ENCODE peak calls at places on chromosomes 16 and 17, in ten cellular contexts. One of them, this sample, is unnamed.

GRCh38 chr17:81422776-81423697 is 27.8 kb downstream of the BAHCC1 start:
- DNase-seq in adrenal gland: peak
- DNase-seq in NB4: peak
- DNase-seq in breast epithelium: peak
- DNase-seq in HepG2: peak
- DNase-seq in ovary: peak
- DNase-seq in HCT116: peak
- DNase-seq in Peyer's patch: no peak
- DNase-seq in testis: peak
- DNase-seq in heart left ventricle: peak
- DNase-seq in this sample: peak

GRCh38 chr17:9865585-9865984 is 39.5 kb downstream of the RCVRN start:
- DNase-seq in heart left ventricle: no peak
- DNase-seq in HepG2: no peak
- DNase-seq in NB4: peak
- DNase-seq in adrenal gland: no peak
- DNase-seq in breast epithelium: no peak
- DNase-seq in ovary: no peak
- DNase-seq in HCT116: no peak
- DNase-seq in testis: no peak
- DNase-seq in Peyer's patch: no peak
- DNase-seq in this sample: no peak

GRCh38 chr17:46851029-46851741 is at the start of gene WNT9B:
- DNase-seq in NB4: no peak
- DNase-seq in HCT116: no peak
- DNase-seq in ovary: no peak
- DNase-seq in heart left ventricle: no peak
- DNase-seq in adrenal gland: no peak
- DNase-seq in breast epithelium: no peak
- DNase-seq in testis: peak
- DNase-seq in HepG2: peak
- DNase-seq in Peyer's patch: no peak
- DNase-seq in this sample: no peak

GRCh38 chr16:12750554-12750918 is 53.2 kb downstream of the CPPED1 start:
- DNase-seq in Peyer's patch: no peak
- DNase-seq in HCT116: no peak
- DNase-seq in adrenal gland: no peak
- DNase-seq in breast epithelium: no peak
- DNase-seq in heart left ventricle: no peak
- DNase-seq in NB4: no peak
- DNase-seq in ovary: no peak
- DNase-seq in HepG2: no peak
- DNase-seq in testis: no peak
- DNase-seq in this sample: no peak

GRCh38 chr16:20515580-20516179 is 60.5 kb downstream of the ACSM2B start:
- DNase-seq in NB4: no peak
- DNase-seq in ovary: no peak
- DNase-seq in HCT116: no peak
- DNase-seq in adrenal gland: no peak
- DNase-seq in breast epithelium: no peak
- DNase-seq in Peyer's patch: no peak
- DNase-seq in testis: no peak
- DNase-seq in heart left ventricle: no peak
- DNase-seq in HepG2: peak
- DNase-seq in this sample: no peak

GRCh38 chr17:63930951-63931575 is 1.1 kb downstream of the CD79B start:
- DNase-seq in adrenal gland: peak
- DNase-seq in testis: peak
- DNase-seq in HCT116: no peak
- DNase-seq in Peyer's patch: peak
- DNase-seq in breast epithelium: no peak
- DNase-seq in heart left ventricle: peak
- DNase-seq in HepG2: no peak
- DNase-seq in NB4: peak
- DNase-seq in ovary: no peak
- DNase-seq in this sample: no peak

GRCh38 chr17:55663395-55663794 is 59.3 kb downstream of the TMEM100 start:
- DNase-seq in adrenal gland: no peak
- DNase-seq in heart left ventricle: no peak
- DNase-seq in ovary: no peak
- DNase-seq in HCT116: no peak
- DNase-seq in breast epithelium: no peak
- DNase-seq in Peyer's patch: no peak
- DNase-seq in testis: no peak
- DNase-seq in NB4: no peak
- DNase-seq in HepG2: no peak
- DNase-seq in this sample: no peak

GRCh38 chr16:67936124-67936875 is at the start of gene PSMB10:
- DNase-seq in adrenal gland: peak
- DNase-seq in Peyer's patch: no peak
- DNase-seq in ovary: peak
- DNase-seq in HCT116: no peak
- DNase-seq in NB4: peak
- DNase-seq in breast epithelium: no peak
- DNase-seq in testis: peak
- DNase-seq in heart left ventricle: peak
- DNase-seq in HepG2: peak
- DNase-seq in this sample: peak

GRCh38 chr16:84351630-84352029 is 16.7 kb upstream of the ATP2C2 start:
- DNase-seq in Peyer's patch: no peak
- DNase-seq in NB4: no peak
- DNase-seq in breast epithelium: no peak
- DNase-seq in ovary: no peak
- DNase-seq in HCT116: no peak
- DNase-seq in adrenal gland: no peak
- DNase-seq in testis: no peak
- DNase-seq in HepG2: no peak
- DNase-seq in heart left ventricle: no peak
- DNase-seq in this sample: no peak

GRCh38 chr16:84350611-84351400 is 17.5 kb upstream of the ATP2C2 start:
- DNase-seq in breast epithelium: no peak
- DNase-seq in NB4: no peak
- DNase-seq in ovary: no peak
- DNase-seq in testis: no peak
- DNase-seq in adrenal gland: no peak
- DNase-seq in Peyer's patch: no peak
- DNase-seq in HepG2: no peak
- DNase-seq in heart left ventricle: no peak
- DNase-seq in HCT116: no peak
- DNase-seq in this sample: no peak

GRCh38 chr16:84347161-84347560 is 21.2 kb upstream of the ATP2C2 start:
- DNase-seq in adrenal gland: no peak
- DNase-seq in ovary: no peak
- DNase-seq in heart left ventricle: no peak
- DNase-seq in testis: no peak
- DNase-seq in HCT116: no peak
- DNase-seq in NB4: no peak
- DNase-seq in Peyer's patch: no peak
- DNase-seq in HepG2: no peak
- DNase-seq in breast epithelium: no peak
- DNase-seq in this sample: no peak

GRCh38 chr16:84348386-84348785 is 20.0 kb upstream of the ATP2C2 start:
- DNase-seq in breast epithelium: no peak
- DNase-seq in adrenal gland: peak
- DNase-seq in NB4: no peak
- DNase-seq in HepG2: no peak
- DNase-seq in heart left ventricle: no peak
- DNase-seq in HCT116: no peak
- DNase-seq in testis: peak
- DNase-seq in ovary: no peak
- DNase-seq in Peyer's patch: no peak
- DNase-seq in this sample: no peak

DNA sequence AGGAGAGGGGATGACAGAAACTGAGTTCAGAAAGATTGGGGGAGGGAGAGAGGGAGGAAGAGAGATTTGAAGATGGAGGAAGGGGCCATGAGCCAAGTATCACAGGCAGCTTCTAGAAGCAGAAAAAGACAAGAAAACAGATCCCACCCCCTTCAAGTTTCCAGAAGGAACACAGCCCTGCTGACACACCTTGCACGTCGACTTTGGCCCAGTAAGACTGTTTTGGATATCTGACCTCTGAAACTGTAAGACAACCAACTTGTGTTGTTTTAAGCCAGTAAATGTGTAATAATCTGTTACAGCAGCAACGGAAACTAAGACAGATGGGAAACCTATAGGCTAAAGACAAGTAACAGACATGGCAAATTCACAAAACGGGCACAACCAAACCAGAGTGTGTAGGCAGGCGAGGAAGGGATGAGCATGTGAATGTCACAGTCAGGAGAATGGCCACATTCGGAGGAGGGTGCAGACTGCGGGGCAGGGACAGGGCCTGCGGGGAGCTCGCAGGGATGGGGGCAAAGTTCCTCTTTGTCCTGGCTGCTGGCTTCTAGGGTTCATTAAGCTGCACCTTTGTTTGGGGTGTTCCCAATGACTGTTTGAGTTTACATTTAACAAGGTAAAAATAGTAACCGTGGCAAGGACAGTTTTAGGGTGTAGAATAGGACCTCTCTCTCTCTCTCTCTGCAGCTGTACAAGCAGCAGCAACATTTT is 18.3 kb upstream of the ATP2C2 start:
- DNase-seq in heart left ventricle: no peak
- DNase-seq in HepG2: no peak
- DNase-seq in Peyer's patch: no peak
- DNase-seq in adrenal gland: no peak
- DNase-seq in NB4: no peak
- DNase-seq in ovary: no peak
- DNase-seq in HCT116: no peak
- DNase-seq in testis: no peak
- DNase-seq in breast epithelium: no peak
- DNase-seq in this sample: no peak
- TF ChIP-seq POLR2A in heart left ventricle: no peak
- TF ChIP-seq POLR2A in HepG2: no peak
- TF ChIP-seq POLR2A in Peyer's patch: no peak
- TF ChIP-seq POLR2A in adrenal gland: no peak
- TF ChIP-seq POLR2A in NB4: no peak
- TF ChIP-seq POLR2A in ovary: no peak
- TF ChIP-seq POLR2A in HCT116: no peak
- TF ChIP-seq POLR2A in testis: no peak
- TF ChIP-seq POLR2A in breast epithelium: no peak
- TF ChIP-seq POLR2A in this sample: no peak

GRCh38 chr17:7442142-7442541 is 2.7 kb upstream of the CHRNB1 start:
- DNase-seq in testis: no peak
- DNase-seq in NB4: no peak
- DNase-seq in ovary: no peak
- DNase-seq in HCT116: no peak
- DNase-seq in HepG2: no peak
- DNase-seq in breast epithelium: no peak
- DNase-seq in heart left ventricle: peak
- DNase-seq in Peyer's patch: no peak
- DNase-seq in adrenal gland: no peak
- DNase-seq in this sample: no peak

GRCh38 chr17:7443499-7444485 is 1.1 kb upstream of the CHRNB1 start:
- DNase-seq in ovary: no peak
- DNase-seq in HepG2: no peak
- DNase-seq in adrenal gland: no peak
- DNase-seq in NB4: no peak
- DNase-seq in heart left ventricle: no peak
- DNase-seq in Peyer's patch: no peak
- DNase-seq in HCT116: no peak
- DNase-seq in testis: no peak
- DNase-seq in breast epithelium: no peak
- DNase-seq in this sample: no peak

GRCh38 chr17:7444682-7445010 is 215 bp upstream of the CHRNB1 start:
- DNase-seq in HCT116: no peak
- DNase-seq in adrenal gland: peak
- DNase-seq in ovary: no peak
- DNase-seq in breast epithelium: no peak
- DNase-seq in NB4: no peak
- DNase-seq in HepG2: no peak
- DNase-seq in Peyer's patch: no peak
- DNase-seq in heart left ventricle: no peak
- DNase-seq in testis: no peak
- DNase-seq in this sample: no peak

GRCh38 chr17:7446669-7447068 is 1.8 kb downstream of the CHRNB1 start:
- DNase-seq in HepG2: no peak
- DNase-seq in testis: no peak
- DNase-seq in Peyer's patch: no peak
- DNase-seq in HCT116: no peak
- DNase-seq in NB4: no peak
- DNase-seq in breast epithelium: no peak
- DNase-seq in ovary: no peak
- DNase-seq in heart left ventricle: no peak
- DNase-seq in adrenal gland: no peak
- DNase-seq in this sample: no peak

DNA sequence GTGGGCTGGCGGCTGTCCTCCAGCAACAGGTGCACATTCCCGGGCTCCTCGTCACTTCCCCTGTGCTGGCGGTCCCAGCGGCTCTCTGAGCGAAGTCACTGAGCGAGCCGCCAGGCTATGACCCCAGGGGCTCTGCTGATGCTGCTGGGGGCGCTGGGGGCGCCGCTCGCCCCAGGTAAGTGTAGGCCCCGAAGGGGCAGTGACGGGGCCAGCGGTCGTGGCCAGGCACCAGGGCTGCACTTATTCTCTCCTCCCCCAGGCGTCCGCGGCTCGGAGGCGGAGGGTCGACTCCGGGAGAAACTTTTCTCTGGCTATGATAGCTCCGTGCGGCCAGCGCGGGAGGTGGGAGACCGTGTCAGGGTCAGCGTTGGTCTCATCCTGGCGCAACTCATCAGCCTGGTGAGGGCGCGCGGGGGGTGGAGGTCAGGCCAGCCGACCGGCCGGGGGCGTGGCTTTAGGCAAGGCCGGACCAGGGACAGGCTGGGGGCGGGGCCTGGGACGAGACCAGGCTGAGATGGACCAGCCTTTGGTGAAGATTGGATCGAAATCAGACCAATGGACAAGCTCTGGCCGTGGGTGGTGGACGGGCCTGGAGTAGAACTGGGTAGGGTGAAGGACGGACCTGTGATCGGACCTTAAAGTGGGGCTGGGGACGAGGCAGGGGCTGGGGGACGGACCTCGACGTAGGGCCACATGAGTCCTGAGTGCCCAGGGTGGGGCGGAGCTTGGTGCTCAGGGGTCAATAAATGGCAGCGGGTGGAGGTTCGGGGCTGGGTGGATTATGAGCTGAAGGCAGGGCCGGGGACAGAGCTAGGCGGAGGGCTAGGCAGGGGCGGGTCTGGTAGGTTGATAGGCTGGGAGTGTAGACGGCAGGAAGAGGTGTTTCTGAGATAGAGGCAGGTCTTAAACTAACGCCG is at the start of gene CHRNB1:
- DNase-seq in HCT116: peak
- DNase-seq in heart left ventricle: peak
- DNase-seq in testis: peak
- DNase-seq in HepG2: peak
- DNase-seq in adrenal gland: peak
- DNase-seq in breast epithelium: no peak
- DNase-seq in ovary: peak
- DNase-seq in NB4: no peak
- DNase-seq in Peyer's patch: peak
- DNase-seq in this sample: no peak
- TF ChIP-seq POLR2A in HCT116: no peak
- TF ChIP-seq POLR2A in heart left ventricle: no peak
- TF ChIP-seq POLR2A in testis: no peak
- TF ChIP-seq POLR2A in HepG2: no peak
- TF ChIP-seq POLR2A in adrenal gland: peak
- TF ChIP-seq POLR2A in breast epithelium: no peak
- TF ChIP-seq POLR2A in ovary: no peak
- TF ChIP-seq POLR2A in NB4: no peak
- TF ChIP-seq POLR2A in Peyer's patch: no peak
- TF ChIP-seq POLR2A in this sample: no peak

DNA sequence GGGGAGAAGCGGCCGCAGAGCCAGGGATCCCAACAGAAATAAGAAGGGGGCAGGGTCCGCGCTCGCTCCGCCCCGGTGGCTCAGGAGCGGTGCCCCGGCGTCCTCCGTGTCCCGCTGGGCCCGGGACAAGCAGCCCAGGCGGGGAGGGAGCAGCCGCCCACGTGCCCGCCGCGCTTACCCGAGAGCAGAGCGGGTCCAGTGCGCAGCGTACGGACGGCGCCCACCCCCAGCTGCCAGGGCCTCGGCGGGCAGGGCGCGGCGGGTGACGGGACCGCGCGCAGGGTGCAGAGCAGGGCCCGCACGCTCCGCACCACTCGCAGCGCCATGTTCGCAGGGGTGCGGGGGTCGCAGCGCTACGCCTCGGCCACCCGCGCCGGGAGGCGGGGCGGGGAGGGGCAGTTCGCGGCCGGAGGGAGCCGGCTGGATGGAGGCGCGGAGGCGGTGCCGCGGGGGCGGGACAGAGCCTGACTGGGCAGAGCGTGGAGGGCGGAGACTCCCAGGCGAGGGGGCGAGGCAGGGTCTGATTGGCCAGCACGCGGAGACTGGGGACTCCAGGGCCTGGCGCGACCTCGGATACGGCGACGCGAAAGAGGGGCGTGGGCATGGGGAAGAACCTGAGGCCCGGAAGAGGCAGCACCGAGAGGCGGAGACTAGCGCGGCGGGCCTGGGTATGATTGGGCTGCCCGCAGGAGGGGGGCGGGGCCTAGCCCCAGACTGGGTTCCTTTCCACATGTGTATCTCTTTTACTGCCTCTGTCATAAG is at the start of gene GCSH:
- DNase-seq in HCT116: peak
- DNase-seq in ovary: peak
- DNase-seq in HepG2: peak
- DNase-seq in heart left ventricle: peak
- DNase-seq in testis: peak
- DNase-seq in Peyer's patch: peak
- DNase-seq in adrenal gland: peak
- DNase-seq in breast epithelium: peak
- DNase-seq in NB4: peak
- DNase-seq in this sample: peak
- TF ChIP-seq POLR2A in HCT116: peak
- TF ChIP-seq POLR2A in ovary: no peak
- TF ChIP-seq POLR2A in HepG2: peak
- TF ChIP-seq POLR2A in heart left ventricle: peak
- TF ChIP-seq POLR2A in testis: no peak
- TF ChIP-seq POLR2A in Peyer's patch: no peak
- TF ChIP-seq POLR2A in adrenal gland: no peak
- TF ChIP-seq POLR2A in breast epithelium: no peak
- TF ChIP-seq POLR2A in NB4: peak
- TF ChIP-seq POLR2A in this sample: peak

GRCh38 chr17:69518951-69519350 is 104.5 kb downstream of the MAP2K6 start:
- DNase-seq in heart left ventricle: no peak
- DNase-seq in testis: no peak
- DNase-seq in HepG2: no peak
- DNase-seq in breast epithelium: no peak
- DNase-seq in HCT116: no peak
- DNase-seq in ovary: no peak
- DNase-seq in adrenal gland: no peak
- DNase-seq in NB4: no peak
- DNase-seq in Peyer's patch: no peak
- DNase-seq in this sample: no peak

GRCh38 chr17:69516225-69516624 is 101.7 kb downstream of the MAP2K6 start:
- DNase-seq in Peyer's patch: no peak
- DNase-seq in breast epithelium: no peak
- DNase-seq in adrenal gland: no peak
- DNase-seq in ovary: no peak
- DNase-seq in HepG2: no peak
- DNase-seq in HCT116: no peak
- DNase-seq in heart left ventricle: no peak
- DNase-seq in NB4: no peak
- DNase-seq in testis: no peak
- DNase-seq in this sample: no peak

GRCh38 chr17:69511244-69511643 is 96.7 kb downstream of the MAP2K6 start:
- DNase-seq in adrenal gland: no peak
- DNase-seq in heart left ventricle: no peak
- DNase-seq in NB4: no peak
- DNase-seq in HepG2: no peak
- DNase-seq in HCT116: no peak
- DNase-seq in testis: no peak
- DNase-seq in breast epithelium: no peak
- DNase-seq in ovary: no peak
- DNase-seq in Peyer's patch: no peak
- DNase-seq in this sample: no peak

GRCh38 chr17:69512946-69513345 is 98.4 kb downstream of the MAP2K6 start:
- DNase-seq in Peyer's patch: no peak
- DNase-seq in heart left ventricle: no peak
- DNase-seq in ovary: no peak
- DNase-seq in NB4: no peak
- DNase-seq in breast epithelium: no peak
- DNase-seq in HepG2: no peak
- DNase-seq in HCT116: no peak
- DNase-seq in adrenal gland: no peak
- DNase-seq in testis: no peak
- DNase-seq in this sample: no peak

GRCh38 chr17:69516911-69517310 is 102.4 kb downstream of the MAP2K6 start:
- DNase-seq in adrenal gland: no peak
- DNase-seq in testis: no peak
- DNase-seq in HepG2: no peak
- DNase-seq in Peyer's patch: no peak
- DNase-seq in ovary: no peak
- DNase-seq in HCT116: no peak
- DNase-seq in heart left ventricle: no peak
- DNase-seq in NB4: no peak
- DNase-seq in breast epithelium: no peak
- DNase-seq in this sample: no peak
- TF ChIP-seq POLR2A in adrenal gland: no peak
- TF ChIP-seq POLR2A in testis: no peak
- TF ChIP-seq POLR2A in HepG2: no peak
- TF ChIP-seq POLR2A in Peyer's patch: no peak
- TF ChIP-seq POLR2A in ovary: no peak
- TF ChIP-seq POLR2A in HCT116: no peak
- TF ChIP-seq POLR2A in heart left ventricle: no peak
- TF ChIP-seq POLR2A in NB4: no peak
- TF ChIP-seq POLR2A in breast epithelium: no peak
- TF ChIP-seq POLR2A in this sample: no peak

This sample was measured in H54.